ENCODE peak calls at places on chromosomes 7 and 10, in eight cellular contexts. U is hepatocyte; I is tibial nerve; K is right cardiac atrium; A is neural progenitor cell; B is heart right ventricle; O is naive thymus-derived CD4-positive, alpha-beta T cell; R is CD8-positive, alpha-beta T cell. V is an unnamed sample.

GRCh38 chr7:140512317-140513000 is 33.2 kb upstream of the MKRN1 start:
- DNase-seq in U (peak), I (peak), K (peak), A (no peak), B (peak), O (no peak), R (no peak), V (peak)

GRCh38 chr7:102874166-102874829 is 38.5 kb upstream of the LRRC17 start:
- DNase-seq in U (peak), I (no peak), K (no peak), A (no peak), B (no peak), O (no peak), R (no peak), V (no peak)

GRCh38 chr7:910441-910861 is 34.1 kb downstream of the GET4 start:
- DNase-seq in U (no peak), I (no peak), K (no peak), A (no peak), B (no peak), O (no peak), R (no peak), V (no peak)

GRCh38 chr7:90629306-90629918 is 33.3 kb downstream of the CDK14 start:
- DNase-seq in U (peak), I (peak), K (no peak), A (peak), B (peak), O (no peak), R (no peak), V (no peak)

GRCh38 chr10:100508691-100509150 is 10.9 kb downstream of the SEC31B start:
- DNase-seq in U (peak), I (no peak), K (no peak), A (peak), B (no peak), O (peak), R (no peak), V (no peak)

GRCh38 chr7:137935849-137936508 is 65.9 kb downstream of the CREB3L2 start:
- DNase-seq in U (no peak), I (peak), K (no peak), A (no peak), B (no peak), O (no peak), R (no peak), V (no peak)

GRCh38 chr7:47635091-47636090 is 53.5 kb upstream of the TNS3 start:
- DNase-seq in U (peak), I (no peak), K (peak), A (peak), B (no peak), O (no peak), R (no peak), V (peak)

GRCh38 chr10:63977329-63977923 is 456.2 kb downstream of the REEP3 start:
- DNase-seq in U (peak), I (no peak), K (no peak), A (peak), B (peak), O (no peak), R (no peak), V (no peak)

GRCh38 chr10:21293518-21294356 is 231.7 kb downstream of the SKIDA1 start:
- DNase-seq in U (no peak), I (no peak), K (no peak), A (peak), B (no peak), O (no peak), R (no peak), V (no peak)

GRCh38 chr10:82861889-82862288 is 986.9 kb downstream of the NRG3 start:
- DNase-seq in U (no peak), I (no peak), K (no peak), A (no peak), B (no peak), O (no peak), R (no peak), V (no peak)

GRCh38 chr7:38410056-38410455 is 136.6 kb upstream of the TARP start:
- DNase-seq in U (no peak), I (no peak), K (no peak), A (no peak), B (no peak), O (no peak), R (no peak), V (no peak)

GRCh38 chr7:36784991-36785940 is 61.0 kb upstream of the AOAH start:
- DNase-seq in U (no peak), I (peak), K (peak), A (no peak), B (peak), O (peak), R (peak), V (no peak)

GRCh38 chr10:131231965-131232541 is 79.5 kb downstream of the TCERG1L start:
- DNase-seq in U (no peak), I (no peak), K (no peak), A (no peak), B (no peak), O (no peak), R (no peak), V (no peak)

DNA sequence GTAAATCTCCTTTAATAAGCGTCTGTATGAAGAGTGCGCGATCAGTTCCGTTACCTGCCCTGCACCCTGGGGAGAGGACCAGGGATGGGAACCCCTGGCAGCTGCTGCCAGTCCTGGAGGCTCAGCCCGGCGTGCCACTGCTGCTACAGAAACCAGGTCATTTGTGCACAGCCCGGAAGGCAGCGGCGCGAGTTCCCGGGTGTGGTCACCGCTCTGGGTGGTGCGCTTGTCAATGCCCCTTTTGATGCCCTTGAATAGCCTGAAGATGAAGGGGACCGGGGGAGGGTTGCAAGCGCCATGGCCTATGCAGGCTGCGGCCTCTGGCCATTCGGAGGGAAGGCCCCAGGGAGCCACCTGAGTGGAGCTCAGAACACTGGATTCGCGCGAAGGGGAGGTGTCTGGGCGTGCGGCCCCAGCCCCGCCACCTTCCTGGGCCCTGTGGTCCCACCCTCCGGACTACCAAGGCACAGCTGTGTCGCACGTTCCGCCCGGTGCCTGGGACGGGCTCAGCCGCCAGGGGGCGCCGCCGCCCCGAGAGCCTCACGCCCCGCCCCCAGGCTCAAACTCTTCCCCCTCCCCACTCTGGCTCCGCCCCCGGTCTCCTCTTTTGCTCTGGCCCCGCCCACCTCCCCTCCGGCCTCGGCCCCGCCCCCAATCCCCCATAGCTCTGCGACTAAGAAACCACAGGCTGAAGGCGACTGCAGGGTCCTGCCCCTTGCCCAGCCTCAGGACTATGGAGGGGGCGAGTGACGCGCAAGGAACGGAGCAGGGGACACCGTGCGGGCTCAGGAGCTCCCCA is 16.5 kb downstream of the AP5Z1 start:
- DNase-seq in U (peak), I (peak), K (peak), A (peak), B (peak), O (peak), R (peak), V (peak)
- H3K4me3 ChIP-seq in U (no peak), I (peak), K (peak), A (peak), B (no peak), O (peak), R (peak), V (peak)

DNA sequence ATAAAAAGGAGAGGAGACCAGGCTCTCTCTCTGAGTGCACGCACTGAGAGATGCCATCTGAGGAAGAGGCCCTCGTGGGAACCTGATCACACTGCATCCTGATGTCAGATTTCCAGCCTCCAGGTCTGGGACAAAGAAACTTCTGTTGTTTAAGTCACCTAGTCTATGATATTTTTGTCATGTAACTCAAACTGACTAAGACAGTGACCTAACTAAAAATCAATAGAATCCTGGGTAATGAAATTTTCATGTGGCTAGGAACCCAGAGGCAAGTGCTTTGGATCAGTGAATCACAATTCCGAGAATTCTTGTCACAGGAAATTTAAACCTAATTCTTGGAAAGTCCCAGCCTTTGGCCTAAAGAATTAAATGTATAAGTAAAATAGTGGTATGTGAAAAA is 107.7 kb downstream of the SLC16A9 start:
- DNase-seq in U (no peak), I (no peak), K (no peak), A (no peak), B (no peak), O (no peak), R (no peak), V (no peak)
- H3K4me3 ChIP-seq in U (no peak), I (no peak), K (no peak), A (no peak), B (no peak), O (no peak), R (no peak), V (no peak)

GRCh38 chr7:100964630-100965029 is 4.7 kb upstream of the MUC12 start:
- DNase-seq in U (no peak), I (no peak), K (no peak), A (no peak), B (no peak), O (no peak), R (no peak), V (no peak)

GRCh38 chr7:100966542-100967291 is 2.6 kb upstream of the MUC12 start:
- DNase-seq in U (no peak), I (no peak), K (peak), A (peak), B (no peak), O (no peak), R (no peak), V (no peak)

GRCh38 chr7:100965051-100965722 is 4.2 kb upstream of the MUC12 start:
- DNase-seq in U (no peak), I (no peak), K (no peak), A (no peak), B (no peak), O (no peak), R (no peak), V (no peak)

GRCh38 chr7:100967292-100967863 is 2.0 kb upstream of the MUC12 start:
- DNase-seq in U (no peak), I (no peak), K (no peak), A (no peak), B (no peak), O (no peak), R (no peak), V (no peak)

DNA sequence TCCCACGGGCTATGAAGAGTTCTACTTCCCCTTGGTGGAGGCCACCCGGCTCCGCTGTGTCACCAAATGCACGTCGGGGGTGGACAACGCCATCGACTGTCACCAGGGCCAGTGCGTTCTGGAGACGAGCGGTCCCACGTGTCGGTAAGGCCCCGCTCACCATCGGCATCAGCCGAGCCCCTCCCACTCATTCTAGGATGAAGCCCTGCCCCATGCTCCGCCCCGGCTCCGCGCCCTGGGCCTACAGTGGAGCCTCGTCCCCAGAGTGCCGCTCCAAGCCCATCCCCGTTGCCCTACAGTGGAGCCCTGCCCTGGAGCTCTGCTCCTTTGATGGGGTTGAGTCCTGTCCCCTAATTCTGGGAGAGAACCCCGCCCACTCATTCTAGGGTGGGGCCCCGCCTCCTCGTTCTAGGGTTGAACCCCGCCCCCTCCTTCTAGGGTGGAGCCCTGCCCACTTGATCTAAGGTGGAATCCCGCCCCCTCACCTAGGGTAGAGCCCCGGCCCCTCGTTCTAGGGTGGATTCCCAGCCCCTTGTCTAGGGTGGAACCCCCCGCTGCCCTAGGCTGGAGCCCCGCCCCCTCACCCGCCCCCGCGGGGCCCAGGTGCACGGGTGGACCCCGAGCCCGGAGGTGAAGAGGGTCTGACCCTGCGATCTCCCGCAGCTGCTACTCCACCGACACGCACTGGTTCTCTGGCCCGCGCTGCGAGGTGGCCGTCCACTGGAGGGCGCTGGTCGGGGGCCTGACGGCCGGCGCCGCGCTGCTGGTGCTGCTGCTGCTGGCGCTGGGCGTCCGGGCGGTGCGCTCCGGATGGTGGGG is 3.4 kb upstream of the MUC12 start:
- DNase-seq in U (peak), I (peak), K (peak), A (peak), B (peak), O (peak), R (peak), V (peak)
- H3K4me3 ChIP-seq in U (peak), I (peak), K (peak), A (peak), B (peak), O (peak), R (peak), V (peak)

DNA sequence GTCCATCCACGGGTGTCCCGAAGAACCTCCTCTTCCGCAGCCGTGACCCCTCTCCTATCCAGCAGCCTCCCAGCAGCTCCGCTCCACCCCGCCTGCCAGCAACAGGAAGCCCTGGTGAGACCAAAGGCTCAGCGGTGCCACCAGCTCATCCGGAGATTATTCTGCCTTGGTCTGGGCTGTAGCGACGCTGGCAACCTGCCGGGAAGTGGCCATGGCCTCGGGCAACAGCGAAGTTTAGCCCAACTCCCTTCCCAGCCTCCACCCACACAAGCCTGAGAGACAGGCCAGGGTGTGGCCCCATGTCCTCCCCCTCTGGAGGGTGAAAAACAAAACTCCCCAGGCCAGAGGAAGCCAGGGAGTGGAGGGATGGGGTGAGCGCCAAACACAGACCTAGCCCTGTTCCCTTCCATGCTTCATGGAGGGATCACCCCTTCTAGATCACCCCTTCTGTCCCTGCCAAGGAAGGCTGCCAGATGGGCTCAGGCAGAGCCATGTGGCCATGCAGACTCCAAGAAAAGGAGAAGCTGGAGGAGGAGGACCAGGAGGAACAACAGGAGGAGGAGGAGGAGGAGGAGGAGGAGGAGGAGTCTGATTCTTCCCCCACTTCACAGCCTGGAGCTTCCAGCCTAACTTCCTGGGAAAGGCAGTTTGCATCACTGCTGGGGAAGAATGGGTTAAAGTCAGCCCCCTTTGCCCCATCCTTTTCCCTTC is 924 bp downstream of the CALHM2 start:
- DNase-seq in U (no peak), I (peak), K (peak), A (no peak), B (peak), O (peak), R (peak), V (peak)
- H3K4me3 ChIP-seq in U (peak), I (peak), K (peak), A (no peak), B (peak), O (peak), R (peak), V (peak)

DNA sequence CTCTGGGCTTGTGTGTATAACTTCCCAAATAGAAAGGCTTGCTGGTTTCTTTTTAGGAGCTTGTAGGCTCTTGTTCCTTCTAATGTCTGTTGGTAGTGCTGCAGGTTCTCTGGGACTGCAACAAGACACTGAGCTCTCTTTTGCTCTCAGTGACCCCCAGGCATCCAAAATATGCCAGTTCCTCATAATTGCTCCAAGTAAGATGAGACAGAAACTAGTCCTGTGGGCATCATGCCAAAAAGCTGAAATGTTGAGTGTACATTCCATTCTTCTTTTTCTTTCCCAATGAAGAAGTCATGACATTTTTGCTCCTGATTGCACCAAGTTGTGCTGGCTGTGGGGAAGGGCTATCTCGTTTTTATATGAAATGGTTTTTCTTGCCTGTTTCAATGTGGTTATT is 7.1 kb upstream of the BTBD16 start:
- DNase-seq in U (peak), I (no peak), K (no peak), A (no peak), B (no peak), O (no peak), R (no peak), V (no peak)
- H3K4me3 ChIP-seq in U (no peak), I (no peak), K (no peak), A (no peak), B (no peak), O (no peak), R (no peak), V (no peak)